ENCODE peak calls at places on chromosomes 11 and 22, in five cellular contexts. One of them, this sample, is unnamed.

GRCh38 chr11:93766504-93766903 is 17.6 kb upstream of the MED17 start:
- DNase-seq in activated CD8-positive, alpha-beta memory T cell treated with anti-CD3 and anti-CD28 coated beads, Interleukin-2, amount 50 U/mL, for 4 hours: no peak
- DNase-seq in HEK293T: no peak
- DNase-seq in psoas muscle: no peak
- DNase-seq in activated naive CD4-positive, alpha-beta T cell treated with anti-CD3 and anti-CD28 coated beads, Interleukin-2, amount 50 U/mL, for 16 hours: no peak
- DNase-seq in this sample: no peak

GRCh38 chr11:89529619-89530018 is 38.4 kb upstream of the NOX4 start:
- DNase-seq in activated CD8-positive, alpha-beta memory T cell treated with anti-CD3 and anti-CD28 coated beads, Interleukin-2, amount 50 U/mL, for 4 hours: no peak
- DNase-seq in HEK293T: no peak
- DNase-seq in psoas muscle: no peak
- DNase-seq in activated naive CD4-positive, alpha-beta T cell treated with anti-CD3 and anti-CD28 coated beads, Interleukin-2, amount 50 U/mL, for 16 hours: no peak
- DNase-seq in this sample: no peak

GRCh38 chr11:12008790-12009616 is 577 bp upstream of the DKK3 start:
- DNase-seq in activated CD8-positive, alpha-beta memory T cell treated with anti-CD3 and anti-CD28 coated beads, Interleukin-2, amount 50 U/mL, for 4 hours: no peak
- DNase-seq in HEK293T: peak; percentile 72
- DNase-seq in psoas muscle: peak; percentile 34
- DNase-seq in activated naive CD4-positive, alpha-beta T cell treated with anti-CD3 and anti-CD28 coated beads, Interleukin-2, amount 50 U/mL, for 16 hours: no peak
- DNase-seq in this sample: no peak

GRCh38 chr11:15737326-15737725 is 619.0 kb downstream of the SOX6 start:
- DNase-seq in activated CD8-positive, alpha-beta memory T cell treated with anti-CD3 and anti-CD28 coated beads, Interleukin-2, amount 50 U/mL, for 4 hours: no peak
- DNase-seq in HEK293T: no peak
- DNase-seq in psoas muscle: no peak
- DNase-seq in activated naive CD4-positive, alpha-beta T cell treated with anti-CD3 and anti-CD28 coated beads, Interleukin-2, amount 50 U/mL, for 16 hours: no peak
- DNase-seq in this sample: no peak

GRCh38 chr11:3611976-3612678 is 29.7 kb downstream of the ART5 start:
- DNase-seq in activated CD8-positive, alpha-beta memory T cell treated with anti-CD3 and anti-CD28 coated beads, Interleukin-2, amount 50 U/mL, for 4 hours: no peak
- DNase-seq in HEK293T: no peak
- DNase-seq in psoas muscle: no peak
- DNase-seq in activated naive CD4-positive, alpha-beta T cell treated with anti-CD3 and anti-CD28 coated beads, Interleukin-2, amount 50 U/mL, for 16 hours: no peak
- DNase-seq in this sample: no peak

GRCh38 chr22:35064664-35065063 is 1.3 kb upstream of the ISX start:
- DNase-seq in activated CD8-positive, alpha-beta memory T cell treated with anti-CD3 and anti-CD28 coated beads, Interleukin-2, amount 50 U/mL, for 4 hours: no peak
- DNase-seq in HEK293T: no peak
- DNase-seq in psoas muscle: no peak
- DNase-seq in activated naive CD4-positive, alpha-beta T cell treated with anti-CD3 and anti-CD28 coated beads, Interleukin-2, amount 50 U/mL, for 16 hours: no peak
- DNase-seq in this sample: no peak

GRCh38 chr11:27423125-27423524 is 49.5 kb downstream of the LGR4 start:
- DNase-seq in activated CD8-positive, alpha-beta memory T cell treated with anti-CD3 and anti-CD28 coated beads, Interleukin-2, amount 50 U/mL, for 4 hours: no peak
- DNase-seq in HEK293T: peak; percentile 31
- DNase-seq in psoas muscle: peak; percentile 53
- DNase-seq in activated naive CD4-positive, alpha-beta T cell treated with anti-CD3 and anti-CD28 coated beads, Interleukin-2, amount 50 U/mL, for 16 hours: no peak
- DNase-seq in this sample: peak; percentile 49

GRCh38 chr11:64245797-64246623 is 733 bp downstream of the PPP1R14B start:
- DNase-seq in activated CD8-positive, alpha-beta memory T cell treated with anti-CD3 and anti-CD28 coated beads, Interleukin-2, amount 50 U/mL, for 4 hours: peak; percentile 87
- DNase-seq in HEK293T: no peak
- DNase-seq in psoas muscle: peak; percentile 92
- DNase-seq in activated naive CD4-positive, alpha-beta T cell treated with anti-CD3 and anti-CD28 coated beads, Interleukin-2, amount 50 U/mL, for 16 hours: peak; percentile 87
- DNase-seq in this sample: no peak

GRCh38 chr11:116334596-116334995 is 438.2 kb downstream of the BUD13 start:
- DNase-seq in activated CD8-positive, alpha-beta memory T cell treated with anti-CD3 and anti-CD28 coated beads, Interleukin-2, amount 50 U/mL, for 4 hours: no peak
- DNase-seq in HEK293T: no peak
- DNase-seq in psoas muscle: no peak
- DNase-seq in activated naive CD4-positive, alpha-beta T cell treated with anti-CD3 and anti-CD28 coated beads, Interleukin-2, amount 50 U/mL, for 16 hours: no peak
- DNase-seq in this sample: no peak

GRCh38 chr11:74322667-74323066 is 11.2 kb upstream of the P4HA3 start:
- DNase-seq in activated CD8-positive, alpha-beta memory T cell treated with anti-CD3 and anti-CD28 coated beads, Interleukin-2, amount 50 U/mL, for 4 hours: no peak
- DNase-seq in HEK293T: no peak
- DNase-seq in psoas muscle: peak; percentile 80
- DNase-seq in activated naive CD4-positive, alpha-beta T cell treated with anti-CD3 and anti-CD28 coated beads, Interleukin-2, amount 50 U/mL, for 16 hours: no peak
- DNase-seq in this sample: no peak

GRCh38 chr11:35483131-35483800 is 42.1 kb downstream of the PAMR1 start:
- DNase-seq in activated CD8-positive, alpha-beta memory T cell treated with anti-CD3 and anti-CD28 coated beads, Interleukin-2, amount 50 U/mL, for 4 hours: no peak
- DNase-seq in HEK293T: no peak
- DNase-seq in psoas muscle: no peak
- DNase-seq in activated naive CD4-positive, alpha-beta T cell treated with anti-CD3 and anti-CD28 coated beads, Interleukin-2, amount 50 U/mL, for 16 hours: no peak
- DNase-seq in this sample: no peak

GRCh38 chr11:68538025-68538424 is 77.5 kb downstream of the PPP6R3 start:
- DNase-seq in activated CD8-positive, alpha-beta memory T cell treated with anti-CD3 and anti-CD28 coated beads, Interleukin-2, amount 50 U/mL, for 4 hours: no peak
- DNase-seq in HEK293T: no peak
- DNase-seq in psoas muscle: no peak
- DNase-seq in activated naive CD4-positive, alpha-beta T cell treated with anti-CD3 and anti-CD28 coated beads, Interleukin-2, amount 50 U/mL, for 16 hours: no peak
- DNase-seq in this sample: no peak

GRCh38 chr11:114059984-114060401 is 482 bp downstream of the ZBTB16 start:
- DNase-seq in activated CD8-positive, alpha-beta memory T cell treated with anti-CD3 and anti-CD28 coated beads, Interleukin-2, amount 50 U/mL, for 4 hours: peak; percentile 33
- DNase-seq in HEK293T: peak; percentile 31
- DNase-seq in psoas muscle: peak; percentile 42
- DNase-seq in activated naive CD4-positive, alpha-beta T cell treated with anti-CD3 and anti-CD28 coated beads, Interleukin-2, amount 50 U/mL, for 16 hours: peak; percentile 20
- DNase-seq in this sample: no peak

GRCh38 chr22:43440556-43440955 is 28.7 kb downstream of the MPPED1 start:
- DNase-seq in activated CD8-positive, alpha-beta memory T cell treated with anti-CD3 and anti-CD28 coated beads, Interleukin-2, amount 50 U/mL, for 4 hours: no peak
- DNase-seq in HEK293T: no peak
- DNase-seq in psoas muscle: no peak
- DNase-seq in activated naive CD4-positive, alpha-beta T cell treated with anti-CD3 and anti-CD28 coated beads, Interleukin-2, amount 50 U/mL, for 16 hours: no peak
- DNase-seq in this sample: no peak

GRCh38 chr22:48439560-48440135 is 1388.0 kb downstream of the BRD1 start:
- DNase-seq in activated CD8-positive, alpha-beta memory T cell treated with anti-CD3 and anti-CD28 coated beads, Interleukin-2, amount 50 U/mL, for 4 hours: no peak
- DNase-seq in HEK293T: no peak
- DNase-seq in psoas muscle: no peak
- DNase-seq in activated naive CD4-positive, alpha-beta T cell treated with anti-CD3 and anti-CD28 coated beads, Interleukin-2, amount 50 U/mL, for 16 hours: no peak
- DNase-seq in this sample: no peak